ENCODE peak calls at places on chromosomes 5 and 9, in seven cellular contexts. One of them, this sample, is unnamed.

GRCh38 chr9:134329576-134329855 is 3.3 kb downstream of the RXRA start:
- DNase-seq in endothelial cell: no peak
- DNase-seq in sigmoid colon: no peak
- DNase-seq in stimulated activated CD4-positive, alpha-beta T cell treated with anti-CD3 and anti-CD28 coated beads, Interleukin-15, amount 100 ng/mL, for 1 hour: no peak
- DNase-seq in cerebellar cortex: no peak
- DNase-seq in SW480: no peak
- DNase-seq in stimulated activated naive CD8-positive, alpha-beta T cell treated with anti-CD3 and anti-CD28 coated beads, Interleukin-15, Interleukin-2, amounts not matched to agents 100 U/mL and 50 U/mL, for 24 hours: no peak
- DNase-seq in this sample: no peak

GRCh38 chr9:133558191-133559126 is 24.0 kb downstream of the ADAMTSL2 start:
- DNase-seq in stimulated activated naive CD8-positive, alpha-beta T cell treated with anti-CD3 and anti-CD28 coated beads, Interleukin-15, Interleukin-2, amounts not matched to agents 100 U/mL and 50 U/mL, for 24 hours: peak; percentile 44
- DNase-seq in cerebellar cortex: no peak
- DNase-seq in sigmoid colon: no peak
- DNase-seq in endothelial cell: peak; percentile 72
- DNase-seq in SW480: peak; percentile 72
- DNase-seq in stimulated activated CD4-positive, alpha-beta T cell treated with anti-CD3 and anti-CD28 coated beads, Interleukin-15, amount 100 ng/mL, for 1 hour: no peak
- DNase-seq in this sample: peak; percentile 67

GRCh38 chr5:179504191-179504590 is 46.2 kb upstream of the RUFY1 start:
- DNase-seq in sigmoid colon: no peak
- DNase-seq in stimulated activated CD4-positive, alpha-beta T cell treated with anti-CD3 and anti-CD28 coated beads, Interleukin-15, amount 100 ng/mL, for 1 hour: no peak
- DNase-seq in SW480: no peak
- DNase-seq in stimulated activated naive CD8-positive, alpha-beta T cell treated with anti-CD3 and anti-CD28 coated beads, Interleukin-15, Interleukin-2, amounts not matched to agents 100 U/mL and 50 U/mL, for 24 hours: no peak
- DNase-seq in cerebellar cortex: no peak
- DNase-seq in endothelial cell: no peak
- DNase-seq in this sample: no peak

GRCh38 chr9:131237931-131238401 is 38.3 kb downstream of the FAM78A start:
- DNase-seq in cerebellar cortex: peak; percentile 38
- DNase-seq in stimulated activated CD4-positive, alpha-beta T cell treated with anti-CD3 and anti-CD28 coated beads, Interleukin-15, amount 100 ng/mL, for 1 hour: peak; percentile 64
- DNase-seq in stimulated activated naive CD8-positive, alpha-beta T cell treated with anti-CD3 and anti-CD28 coated beads, Interleukin-15, Interleukin-2, amounts not matched to agents 100 U/mL and 50 U/mL, for 24 hours: peak; percentile 90
- DNase-seq in sigmoid colon: peak; percentile 81
- DNase-seq in endothelial cell: peak; percentile 34
- DNase-seq in SW480: peak; percentile 68
- DNase-seq in this sample: peak; percentile 80

GRCh38 chr5:77840930-77841329 is 64.8 kb upstream of the TBCA start:
- DNase-seq in stimulated activated CD4-positive, alpha-beta T cell treated with anti-CD3 and anti-CD28 coated beads, Interleukin-15, amount 100 ng/mL, for 1 hour: no peak
- DNase-seq in cerebellar cortex: no peak
- DNase-seq in endothelial cell: no peak
- DNase-seq in stimulated activated naive CD8-positive, alpha-beta T cell treated with anti-CD3 and anti-CD28 coated beads, Interleukin-15, Interleukin-2, amounts not matched to agents 100 U/mL and 50 U/mL, for 24 hours: no peak
- DNase-seq in sigmoid colon: no peak
- DNase-seq in SW480: no peak
- DNase-seq in this sample: no peak

GRCh38 chr9:68844623-68845612 is 139.9 kb downstream of the PIP5K1B start:
- DNase-seq in stimulated activated CD4-positive, alpha-beta T cell treated with anti-CD3 and anti-CD28 coated beads, Interleukin-15, amount 100 ng/mL, for 1 hour: no peak
- DNase-seq in stimulated activated naive CD8-positive, alpha-beta T cell treated with anti-CD3 and anti-CD28 coated beads, Interleukin-15, Interleukin-2, amounts not matched to agents 100 U/mL and 50 U/mL, for 24 hours: peak; percentile 27
- DNase-seq in SW480: peak; percentile 12
- DNase-seq in endothelial cell: peak; percentile 65
- DNase-seq in cerebellar cortex: peak; percentile 35
- DNase-seq in sigmoid colon: no peak
- DNase-seq in this sample: peak; percentile 62

GRCh38 chr5:175464414-175465233 is 13.7 kb upstream of the SFXN1 start:
- DNase-seq in cerebellar cortex: peak; percentile 73
- DNase-seq in SW480: peak; percentile 65
- DNase-seq in stimulated activated CD4-positive, alpha-beta T cell treated with anti-CD3 and anti-CD28 coated beads, Interleukin-15, amount 100 ng/mL, for 1 hour: peak; percentile 21
- DNase-seq in sigmoid colon: no peak
- DNase-seq in endothelial cell: peak; percentile 80
- DNase-seq in stimulated activated naive CD8-positive, alpha-beta T cell treated with anti-CD3 and anti-CD28 coated beads, Interleukin-15, Interleukin-2, amounts not matched to agents 100 U/mL and 50 U/mL, for 24 hours: peak; percentile 79
- DNase-seq in this sample: peak; percentile 71

GRCh38 chr9:96048116-96048953 is 172.8 kb downstream of the ERCC6L2 start:
- DNase-seq in stimulated activated naive CD8-positive, alpha-beta T cell treated with anti-CD3 and anti-CD28 coated beads, Interleukin-15, Interleukin-2, amounts not matched to agents 100 U/mL and 50 U/mL, for 24 hours: peak; percentile 59
- DNase-seq in SW480: no peak
- DNase-seq in sigmoid colon: no peak
- DNase-seq in stimulated activated CD4-positive, alpha-beta T cell treated with anti-CD3 and anti-CD28 coated beads, Interleukin-15, amount 100 ng/mL, for 1 hour: no peak
- DNase-seq in cerebellar cortex: no peak
- DNase-seq in endothelial cell: no peak
- DNase-seq in this sample: peak; percentile 56

GRCh38 chr5:107519900-107520354 is 150.8 kb downstream of the EFNA5 start:
- DNase-seq in SW480: peak; percentile 81
- DNase-seq in endothelial cell: no peak
- DNase-seq in stimulated activated CD4-positive, alpha-beta T cell treated with anti-CD3 and anti-CD28 coated beads, Interleukin-15, amount 100 ng/mL, for 1 hour: no peak
- DNase-seq in stimulated activated naive CD8-positive, alpha-beta T cell treated with anti-CD3 and anti-CD28 coated beads, Interleukin-15, Interleukin-2, amounts not matched to agents 100 U/mL and 50 U/mL, for 24 hours: no peak
- DNase-seq in sigmoid colon: no peak
- DNase-seq in cerebellar cortex: no peak
- DNase-seq in this sample: no peak

GRCh38 chr5:106085136-106085535 is 1585.6 kb downstream of the EFNA5 start:
- DNase-seq in stimulated activated naive CD8-positive, alpha-beta T cell treated with anti-CD3 and anti-CD28 coated beads, Interleukin-15, Interleukin-2, amounts not matched to agents 100 U/mL and 50 U/mL, for 24 hours: no peak
- DNase-seq in cerebellar cortex: no peak
- DNase-seq in endothelial cell: no peak
- DNase-seq in stimulated activated CD4-positive, alpha-beta T cell treated with anti-CD3 and anti-CD28 coated beads, Interleukin-15, amount 100 ng/mL, for 1 hour: no peak
- DNase-seq in sigmoid colon: no peak
- DNase-seq in SW480: no peak
- DNase-seq in this sample: no peak

GRCh38 chr5:35357973-35358372 is 127.7 kb upstream of the PRLR start:
- DNase-seq in cerebellar cortex: no peak
- DNase-seq in stimulated activated naive CD8-positive, alpha-beta T cell treated with anti-CD3 and anti-CD28 coated beads, Interleukin-15, Interleukin-2, amounts not matched to agents 100 U/mL and 50 U/mL, for 24 hours: no peak
- DNase-seq in SW480: no peak
- DNase-seq in stimulated activated CD4-positive, alpha-beta T cell treated with anti-CD3 and anti-CD28 coated beads, Interleukin-15, amount 100 ng/mL, for 1 hour: no peak
- DNase-seq in endothelial cell: no peak
- DNase-seq in sigmoid colon: no peak
- DNase-seq in this sample: no peak